ENCODE peak calls at places on chromosome 18, in four cellular contexts. E, W, P and B are unnamed samples.

GRCh38 chr18:29962579-29962978 is 1080.0 kb downstream of the DSC3 start:
- DNase-seq in P (no peak), E (no peak), W (no peak), B (no peak)

GRCh38 chr18:55455938-55456337 is 132.1 kb downstream of the TCF4 start:
- DNase-seq in E (no peak), W (no peak), P (no peak), B (no peak)

GRCh38 chr18:76212958-76213357 is 282.1 kb downstream of the ZNF516 start:
- DNase-seq in P (no peak), E (no peak), W (no peak), B (no peak)

GRCh38 chr18:63445067-63445466 is 22.8 kb upstream of the VPS4B start:
- DNase-seq in P (no peak), W (peak; percentile 27), E (no peak), B (no peak)

GRCh38 chr18:48801728-48802542 is 148.8 kb downstream of the SMAD7 start:
- DNase-seq in P (no peak), W (no peak), E (no peak), B (no peak)

GRCh38 chr18:42105382-42105781 is 150.3 kb downstream of the PIK3C3 start:
- DNase-seq in W (no peak), P (no peak), E (no peak), B (no peak)

GRCh38 chr18:59220784-59221765 is 1.1 kb downstream of the GRP start:
- DNase-seq in P (no peak), E (no peak), W (no peak), B (no peak)

GRCh38 chr18:56678836-56679565 is 27.8 kb downstream of the WDR7 start:
- DNase-seq in W (no peak), E (no peak), P (no peak), B (no peak)

GRCh38 chr18:57998461-57998860 is 45.6 kb upstream of the NEDD4L start:
- DNase-seq in P (no peak), W (no peak), E (no peak), B (no peak)

GRCh38 chr18:77851798-77852197 is 602.1 kb downstream of the GALR1 start:
- DNase-seq in W (no peak), E (no peak), P (no peak), B (no peak)

DNA sequence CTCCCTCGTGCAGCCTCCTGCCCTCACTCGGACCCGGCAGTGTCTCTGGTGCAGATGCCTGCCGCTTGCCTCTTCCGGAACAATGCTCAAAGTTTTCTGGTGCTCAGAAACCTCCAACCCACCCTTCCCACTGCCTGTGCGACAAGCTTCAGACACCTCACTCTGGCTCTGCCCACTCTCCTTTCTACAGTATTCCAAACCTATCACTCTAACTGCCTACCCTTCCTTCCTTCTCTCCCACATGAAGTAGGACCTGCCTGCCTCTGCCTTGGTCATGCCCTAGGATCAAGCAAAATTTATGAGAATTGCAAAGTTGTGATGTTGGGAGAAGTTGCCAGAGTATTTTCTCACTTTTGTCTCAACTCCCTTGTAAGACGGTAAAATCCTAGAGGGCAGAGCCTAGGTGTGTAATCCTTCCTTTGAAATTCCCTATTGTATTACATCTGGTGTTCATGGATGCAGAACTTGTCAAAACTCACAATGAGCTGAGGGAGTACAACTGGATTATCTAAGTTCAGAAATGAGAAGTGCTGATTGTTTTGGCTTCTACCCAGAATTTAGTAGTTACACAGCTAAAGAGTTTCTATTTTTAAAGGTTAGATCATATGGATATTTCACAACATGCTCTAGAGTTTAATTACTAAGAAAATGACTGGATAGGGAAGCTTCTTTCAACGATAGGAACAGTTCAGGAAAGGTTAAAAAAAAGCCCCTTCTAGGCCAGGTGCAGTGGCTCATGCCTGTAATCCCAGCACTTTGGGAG is 7.2 kb downstream of the NPC1 start:
- DNase-seq in W (no peak), E (no peak), P (no peak), B (no peak)
- H3K27ac ChIP-seq in W (no peak overlapping the region), E (no peak overlapping the region), P (peak overlapping the region; percentile 18), B (no peak overlapping the region)

DNA sequence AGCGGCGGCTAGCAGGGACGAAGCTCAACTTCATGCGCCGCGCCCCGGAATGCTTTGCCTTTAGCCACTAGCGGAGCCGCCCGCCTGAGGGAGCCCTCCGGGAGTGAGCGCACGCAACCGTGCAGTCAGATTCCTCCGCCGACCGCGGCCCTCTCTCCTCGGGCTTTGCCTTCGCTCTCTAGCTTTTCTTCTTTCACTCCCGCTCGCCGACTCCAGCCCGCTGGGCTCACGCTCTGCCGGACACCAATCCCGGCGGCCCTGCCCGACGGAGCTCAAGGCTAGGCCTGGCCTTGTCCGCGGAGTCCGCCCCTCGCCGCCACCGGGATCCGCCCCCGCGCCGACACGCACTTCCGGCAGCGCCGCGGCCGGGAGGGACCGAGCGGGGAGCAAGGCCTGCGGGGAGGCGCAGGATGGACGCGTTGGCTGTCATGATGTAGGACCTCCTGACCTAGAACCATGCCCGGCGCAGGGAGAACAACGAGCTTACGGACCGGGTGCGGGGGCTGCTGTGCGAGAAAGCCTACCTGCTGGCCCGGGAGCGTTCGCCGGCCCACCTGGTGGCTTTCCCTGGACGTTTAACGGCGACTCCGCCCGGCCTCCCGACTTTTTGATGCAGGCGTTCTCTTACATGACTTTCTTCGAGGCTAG is 40.8 kb upstream of the AKAIN1 start:
- DNase-seq in W (peak; percentile 91), P (no peak), E (peak; percentile 90), B (peak; percentile 82)
- TF ChIP-seq CTCF in W (peak; percentile 52), P (peak; percentile 53), E (peak; percentile 28), B (peak; percentile 23)

GRCh38 chr18:36314754-36315153 is 17.2 kb downstream of the FHOD3 start:
- DNase-seq in E (no peak), P (no peak), W (no peak), B (no peak)
- H3K4me1 ChIP-seq in E (peaks cover 63% of the 10 kb centered on the region), P (peaks cover 42% of the 10 kb centered on the region), W (peaks cover 12% of the 10 kb centered on the region), B (peaks cover 29% of the 10 kb centered on the region)

DNA sequence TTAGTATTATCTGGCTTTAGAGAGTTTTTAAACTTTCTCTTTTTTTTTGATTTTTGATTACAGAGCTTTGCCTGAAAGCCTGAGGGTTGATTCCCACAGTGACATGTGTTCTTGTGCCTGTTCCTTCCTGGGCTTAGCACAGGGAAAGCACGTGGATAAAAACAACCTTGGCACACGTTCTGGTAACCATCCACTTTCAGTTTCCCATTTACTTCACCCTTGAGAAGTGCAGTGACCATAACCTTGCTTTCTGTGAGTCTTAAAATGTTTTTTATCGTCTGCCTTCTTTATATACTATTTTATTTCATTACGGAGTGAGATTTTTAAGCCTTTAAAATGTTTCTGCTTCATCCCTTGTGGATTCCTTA is 11.5 kb downstream of the CD226 start:
- DNase-seq in W (no peak), P (no peak), E (no peak), B (no peak)
- H3K27ac ChIP-seq in W (no peak overlapping the region), P (no peak overlapping the region), E (no peak overlapping the region), B (no peak overlapping the region)